ENCODE peak calls at places on chromosomes 11 and 22, in nine cellular contexts. L is activated T-cell treated with anti-CD3 and anti-CD28 coated beads, Interleukin-2, amount 50 U/mL, for 72 hours; C is mesendoderm; A is Calu3; M is H9; F is stimulated activated CD4-positive, alpha-beta T cell treated with anti-CD3 and anti-CD28 coated beads, TNF-alpha, amount 100 ng/mL, for 48 hours; Q is Karpas-422; H is non-pigmented ciliary epithelial cell; B is sigmoid colon. K is an unnamed sample.

GRCh38 chr22:32596471-32596870 is 121.9 kb downstream of the FBXO7 start:
- DNase-seq in L (no peak), C (no peak), A (no peak), M (no peak), F (no peak), Q (no peak), H (no peak), B (no peak), K (no peak)

GRCh38 chr22:31956360-31956759 is 12.0 kb downstream of the YWHAH start:
- DNase-seq in L (no peak), C (no peak), A (no peak), M (no peak), F (no peak), Q (no peak), H (no peak), B (no peak), K (no peak)

GRCh38 chr22:37431811-37432707 is 4.8 kb upstream of the ELFN2 start:
- DNase-seq in L (peak; percentile 63), C (no peak), A (peak; percentile 79), M (no peak), F (peak; percentile 34), Q (no peak), H (peak; percentile 97), B (no peak), K (peak; percentile 67)

GRCh38 chr22:46262449-46263207 is 515 bp downstream of the PKDREJ start:
- DNase-seq in L (peak; percentile 64), C (peak; percentile 84), A (no peak), M (peak; percentile 86), F (no peak), Q (no peak), H (no peak), B (peak; percentile 86), K (no peak)

GRCh38 chr11:10845589-10845988 is 12.3 kb downstream of the ZBED5 start:
- DNase-seq in L (no peak), C (no peak), A (no peak), M (no peak), F (no peak), Q (no peak), H (no peak), B (no peak), K (no peak)

GRCh38 chr11:112162761-112163669 is 879 bp downstream of the IL18 start:
- DNase-seq in L (no peak), C (no peak), A (no peak), M (no peak), F (no peak), Q (no peak), H (no peak), B (no peak), K (no peak)

GRCh38 chr22:20656516-20656901 is 117.4 kb upstream of the SERPIND1 start:
- DNase-seq in L (no peak), C (no peak), A (no peak), M (peak; percentile 23), F (no peak), Q (no peak), H (no peak), B (peak; percentile 13), K (no peak)

GRCh38 chr22:44363980-44364749 is 51.4 kb upstream of the SHISAL1 start:
- DNase-seq in L (no peak), C (no peak), A (no peak), M (no peak), F (no peak), Q (no peak), H (no peak), B (peak; percentile 76), K (no peak)

GRCh38 chr22:48104786-48105185 is 1342.3 kb downstream of the TBC1D22A start:
- DNase-seq in L (no peak), C (no peak), A (no peak), M (no peak), F (no peak), Q (peak; percentile 92), H (no peak), B (no peak), K (no peak)

GRCh38 chr11:20397281-20397680 is 9.8 kb downstream of the PRMT3 start:
- DNase-seq in L (peak; percentile 7), C (peak; percentile 66), A (peak; percentile 11), M (no peak), F (no peak), Q (peak; percentile 68), H (peak; percentile 28), B (no peak), K (no peak)

GRCh38 chr22:50271519-50271970 is 1.4 kb upstream of the MAPK11 start:
- DNase-seq in L (peak; percentile 77), C (peak; percentile 77), A (peak; percentile 79), M (peak; percentile 65), F (peak; percentile 32), Q (peak; percentile 85), H (no peak), B (no peak), K (peak; percentile 62)

GRCh38 chr11:27757953-27758352 is 57.7 kb upstream of the BDNF start:
- DNase-seq in L (no peak), C (no peak), A (no peak), M (no peak), F (no peak), Q (no peak), H (peak; percentile 17), B (no peak), K (no peak)

GRCh38 chr11:78800756-78801155 is 226.1 kb upstream of the NARS2 start:
- DNase-seq in L (no peak), C (no peak), A (no peak), M (no peak), F (no peak), Q (no peak), H (no peak), B (no peak), K (no peak)

GRCh38 chr11:102683277-102683676 is 22.3 kb downstream of the MMP27 start:
- DNase-seq in L (no peak), C (peak; percentile 43), A (no peak), M (peak; percentile 55), F (no peak), Q (peak; percentile 55), H (no peak), B (no peak), K (peak; percentile 63)

K was measured in Caco-2.